ENCODE peak calls at places on chromosomes 11 and 22, in six cellular contexts. F is colonic mucosa, H is fibroblast of lung, L is PC-3, I is neural progenitor cell, Q is HCT116. U is an unnamed sample. For H3K4me1, the result is how much of the 10 kb centered on the place peaks cover.

GRCh38 chr22:26586556-26587325 is 3.2 kb downstream of the TPST2 start:
- DNase-seq in H (no peak), Q (no peak), L (no peak), I (no peak), F (no peak), U (no peak)

GRCh38 chr11:76321340-76321739 is 59.6 kb downstream of the THAP12 start:
- DNase-seq in I (no peak), H (no peak), F (no peak), L (no peak), Q (no peak), U (no peak)

GRCh38 chr11:33989461-33989860 is 62.1 kb upstream of the CAPRIN1 start:
- DNase-seq in H (no peak), F (no peak), I (no peak), Q (no peak), L (no peak), U (peak)

GRCh38 chr22:44088976-44089570 is 65.0 kb downstream of the PARVB start:
- DNase-seq in Q (no peak), L (no peak), F (no peak), H (peak), I (no peak), U (no peak)

GRCh38 chr22:21926728-21927127 is 25.9 kb downstream of the PPM1F start:
- DNase-seq in H (no peak), Q (no peak), I (no peak), F (no peak), L (no peak), U (peak)

GRCh38 chr11:79227732-79228416 is 213.0 kb downstream of the TENM4 start:
- DNase-seq in I (peak), H (no peak), F (no peak), Q (no peak), L (no peak), U (peak)

GRCh38 chr11:76669901-76670474 is 559 bp downstream of the LRRC32 start:
- DNase-seq in H (peak), Q (no peak), I (peak), L (no peak), F (peak), U (peak)

GRCh38 chr11:87445002-87445401 is 407.3 kb downstream of the TMEM135 start:
- DNase-seq in F (no peak), Q (no peak), H (peak), L (peak), I (no peak), U (no peak)

GRCh38 chr11:74459584-74459983 is 7.8 kb downstream of the KCNE3 start:
- DNase-seq in I (no peak), H (no peak), Q (no peak), F (no peak), L (no peak), U (no peak)

GRCh38 chr22:41478473-41478872 is 9.6 kb downstream of the ACO2 start:
- DNase-seq in L (no peak), F (no peak), H (no peak), I (no peak), Q (no peak), U (no peak)

GRCh38 chr11:103924166-103925013 is 112.0 kb upstream of the DDI1 start:
- DNase-seq in I (no peak), Q (no peak), L (no peak), F (no peak), H (peak), U (no peak)

GRCh38 chr22:33512961-33513360 is 407.3 kb downstream of the LARGE1 start:
- DNase-seq in Q (no peak), F (no peak), H (peak), I (peak), L (no peak), U (no peak)

GRCh38 chr11:125364085-125364822 is 131.8 kb downstream of the FEZ1 start:
- DNase-seq in Q (no peak), I (no peak), H (peak), F (no peak), L (peak), U (no peak)

GRCh38 chr22:19120829-19121630 is 1.2 kb downstream of the DGCR2 start:
- DNase-seq in L (peak), F (peak), H (peak), Q (peak), I (peak), U (peak)

GRCh38 chr11:117953029-117953671 is 23.9 kb upstream of the TMPRSS13 start:
- DNase-seq in H (no peak), Q (no peak), F (no peak), I (no peak), L (no peak), U (peak)

GRCh38 chr11:76599041-76600013 is 71.2 kb downstream of the LRRC32 start:
- DNase-seq in F (no peak), L (no peak), H (peak), Q (no peak), I (no peak), U (peak)

GRCh38 chr22:47128216-47129215 is 366.1 kb downstream of the TBC1D22A start:
- DNase-seq in I (no peak), Q (no peak), F (no peak), H (no peak), L (no peak), U (no peak)

GRCh38 chr11:97815667-97816066 is 1205.1 kb upstream of the CNTN5 start:
- DNase-seq in Q (no peak), F (no peak), L (no peak), H (peak), I (no peak), U (no peak)

GRCh38 chr22:27534720-27535125 is 266.8 kb downstream of the MN1 start:
- DNase-seq in H (peak), I (no peak), L (no peak), Q (no peak), F (no peak), U (no peak)

GRCh38 chr11:131690776-131691557 is 320.6 kb downstream of the NTM start:
- DNase-seq in Q (no peak), L (no peak), H (no peak), I (no peak), F (peak), U (no peak)

GRCh38 chr22:50465531-50465930 is 9.3 kb downstream of the SBF1 start:
- DNase-seq in I (no peak), L (no peak), F (no peak), Q (no peak), H (no peak), U (no peak)

GRCh38 chr22:42333544-42333943 is 63.1 kb upstream of the TCF20 start:
- DNase-seq in I (no peak), L (no peak), F (no peak), H (no peak), Q (no peak), U (no peak)

DNA sequence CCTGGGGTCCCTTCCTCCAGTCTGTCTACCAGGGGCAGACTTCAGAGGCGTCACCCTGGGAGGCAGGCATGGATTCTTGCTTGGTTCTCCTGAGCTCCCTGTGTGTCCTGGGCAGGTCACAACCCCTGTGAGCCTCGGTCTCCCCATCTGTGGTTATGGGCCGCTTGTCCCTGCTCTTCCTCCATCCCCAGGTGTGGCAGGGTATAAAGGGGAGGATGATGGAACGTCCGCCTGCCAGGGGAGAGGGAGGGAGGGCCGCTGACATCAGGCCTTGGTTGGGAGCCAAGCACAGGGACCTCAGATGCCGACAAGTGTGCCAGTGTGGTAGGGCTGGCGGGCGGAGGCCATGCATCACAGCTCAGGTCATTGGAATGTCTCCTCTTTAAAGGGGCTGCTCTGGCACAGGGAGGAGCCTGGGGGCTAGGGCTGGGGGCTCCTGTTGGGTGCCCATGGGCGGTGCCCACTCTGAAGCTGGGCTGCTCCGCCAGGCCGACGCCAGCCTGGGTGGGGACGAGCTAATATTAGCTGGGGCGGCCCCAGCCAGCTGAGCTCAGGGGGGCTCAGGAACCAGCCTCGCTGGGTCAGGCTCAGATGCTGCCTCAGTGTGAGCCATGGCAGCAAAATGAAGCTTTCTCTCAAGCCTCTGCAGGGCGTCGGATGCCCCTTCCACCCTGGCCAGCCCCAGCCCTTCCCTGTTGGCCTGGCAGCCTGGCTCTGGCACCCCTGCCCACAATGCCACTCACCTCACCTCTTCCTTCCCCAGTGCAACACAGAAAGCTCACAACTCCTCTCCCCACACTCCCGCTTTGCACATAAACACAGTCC is 12.8 kb downstream of the KCNC1 start:
- DNase-seq in I (no peak), H (no peak), F (no peak), L (peak), Q (no peak), U (no peak)
- H3K4me1 ChIP-seq in I (under half), H (under half), F (under half), L (under half), Q (under half), U (under half)

GRCh38 chr11:3037041-3037944 is 19.9 kb downstream of the CARS1 start:
- DNase-seq in L (peak), I (peak), H (peak), Q (peak), F (peak), U (peak)
- H3K9ac ChIP-seq in L (peak), I (no peak), H (no peak), Q (no peak), F (no peak), U (no peak)

GRCh38 chr22:36356708-36357694 is 30.8 kb downstream of the MYH9 start:
- DNase-seq in H (peak), L (peak), I (no peak), Q (no peak), F (no peak), U (no peak)

GRCh38 chr22:36358533-36359171 is 29.1 kb downstream of the MYH9 start:
- DNase-seq in H (peak), I (no peak), Q (no peak), L (peak), F (no peak), U (no peak)

GRCh38 chr22:36355362-36355761 is 32.4 kb downstream of the MYH9 start:
- DNase-seq in H (no peak), I (no peak), Q (no peak), F (no peak), L (no peak), U (no peak)

GRCh38 chr22:36352775-36353507 is 34.8 kb downstream of the MYH9 start:
- DNase-seq in F (no peak), I (peak), Q (no peak), H (peak), L (no peak), U (no peak)

GRCh38 chr22:36355894-36356293 is 31.9 kb downstream of the MYH9 start:
- DNase-seq in H (no peak), F (no peak), Q (no peak), L (no peak), I (no peak), U (no peak)
- H3K4me1 ChIP-seq in H (half or more), F (under half), Q (half or more), L (half or more), I (under half), U (under half)

GRCh38 chr11:27451528-27451927 is 21.1 kb downstream of the LGR4 start:
- DNase-seq in Q (no peak), H (peak), I (no peak), F (no peak), L (no peak), U (no peak)

GRCh38 chr11:27455667-27456066 is 16.9 kb downstream of the LGR4 start:
- DNase-seq in H (no peak), I (no peak), F (no peak), Q (no peak), L (no peak), U (no peak)

GRCh38 chr11:27456140-27456801 is 16.3 kb downstream of the LGR4 start:
- DNase-seq in I (no peak), H (peak), L (peak), F (no peak), Q (no peak), U (no peak)

GRCh38 chr11:27453701-27454100 is 18.9 kb downstream of the LGR4 start:
- DNase-seq in I (no peak), L (peak), H (no peak), F (no peak), Q (no peak), U (no peak)

GRCh38 chr11:27452147-27452546 is 20.4 kb downstream of the LGR4 start:
- DNase-seq in L (no peak), H (no peak), I (no peak), Q (no peak), F (no peak), U (no peak)
- H3K9ac ChIP-seq in L (no peak), H (no peak), I (no peak), Q (no peak), F (no peak), U (no peak)

GRCh38 chr11:65117206-65118096 is at the start of gene ZNHIT2:
- DNase-seq in F (peak), I (peak), L (peak), H (peak), Q (peak), U (peak)
- H3K4me1 ChIP-seq in F (under half), I (under half), L (under half), H (under half), Q (under half), U (under half)